ENCODE peak calls at places on chromosomes 5 and 9, in five cellular contexts. One of them, this sample, is unnamed.

GRCh38 chr5:162282191-162282590 is 214.6 kb downstream of the GABRG2 start:
- DNase-seq in stomach: no peak
- DNase-seq in psoas muscle: no peak
- DNase-seq in fibroblast of villous mesenchyme: no peak
- DNase-seq in H1: no peak
- DNase-seq in this sample: no peak

GRCh38 chr9:81108391-81108790 is 581.0 kb downstream of the TLE1 start:
- DNase-seq in stomach: no peak
- DNase-seq in H1: no peak
- DNase-seq in fibroblast of villous mesenchyme: no peak
- DNase-seq in psoas muscle: no peak
- DNase-seq in this sample: no peak

GRCh38 chr5:113612060-113612496 is 98.6 kb downstream of the YTHDC2 start:
- DNase-seq in stomach: no peak
- DNase-seq in fibroblast of villous mesenchyme: peak; percentile 52
- DNase-seq in psoas muscle: no peak
- DNase-seq in H1: no peak
- DNase-seq in this sample: no peak

GRCh38 chr9:6955251-6955921 is 197.6 kb downstream of the KDM4C start:
- DNase-seq in psoas muscle: no peak
- DNase-seq in fibroblast of villous mesenchyme: peak; percentile 44
- DNase-seq in H1: no peak
- DNase-seq in stomach: no peak
- DNase-seq in this sample: peak; percentile 58

GRCh38 chr5:171750316-171750788 is 35.3 kb upstream of the SMIM23 start:
- DNase-seq in stomach: no peak
- DNase-seq in fibroblast of villous mesenchyme: peak; percentile 16
- DNase-seq in psoas muscle: peak; percentile 59
- DNase-seq in H1: peak; percentile 58
- DNase-seq in this sample: peak; percentile 38

GRCh38 chr5:178365501-178366440 is 133.2 kb upstream of the PHYKPL start:
- DNase-seq in stomach: no peak
- DNase-seq in fibroblast of villous mesenchyme: no peak
- DNase-seq in psoas muscle: no peak
- DNase-seq in H1: no peak
- DNase-seq in this sample: no peak

GRCh38 chr5:152309926-152310450 is 95.1 kb downstream of the NMUR2 start:
- DNase-seq in H1: no peak
- DNase-seq in stomach: no peak
- DNase-seq in psoas muscle: no peak
- DNase-seq in fibroblast of villous mesenchyme: no peak
- DNase-seq in this sample: no peak

GRCh38 chr5:31502506-31502905 is 29.4 kb downstream of the DROSHA start:
- DNase-seq in stomach: no peak
- DNase-seq in psoas muscle: no peak
- DNase-seq in fibroblast of villous mesenchyme: no peak
- DNase-seq in H1: no peak
- DNase-seq in this sample: no peak

GRCh38 chr5:175582697-175583096 is 75.2 kb upstream of the HRH2 start:
- DNase-seq in H1: no peak
- DNase-seq in fibroblast of villous mesenchyme: no peak
- DNase-seq in stomach: no peak
- DNase-seq in psoas muscle: no peak
- DNase-seq in this sample: no peak

GRCh38 chr5:69493235-69493925 is 790 bp downstream of the OCLN start:
- DNase-seq in fibroblast of villous mesenchyme: no peak
- DNase-seq in H1: peak; percentile 79
- DNase-seq in psoas muscle: no peak
- DNase-seq in stomach: peak; percentile 53
- DNase-seq in this sample: no peak

GRCh38 chr5:137500616-137501225 is 1.6 kb upstream of the SPOCK1 start:
- DNase-seq in fibroblast of villous mesenchyme: no peak
- DNase-seq in H1: no peak
- DNase-seq in psoas muscle: no peak
- DNase-seq in stomach: no peak
- DNase-seq in this sample: no peak

GRCh38 chr9:127349483-127350127 is 47.4 kb upstream of the SLC2A8 start:
- DNase-seq in psoas muscle: no peak
- DNase-seq in stomach: peak; percentile 10
- DNase-seq in fibroblast of villous mesenchyme: no peak
- DNase-seq in H1: no peak
- DNase-seq in this sample: no peak

DNA sequence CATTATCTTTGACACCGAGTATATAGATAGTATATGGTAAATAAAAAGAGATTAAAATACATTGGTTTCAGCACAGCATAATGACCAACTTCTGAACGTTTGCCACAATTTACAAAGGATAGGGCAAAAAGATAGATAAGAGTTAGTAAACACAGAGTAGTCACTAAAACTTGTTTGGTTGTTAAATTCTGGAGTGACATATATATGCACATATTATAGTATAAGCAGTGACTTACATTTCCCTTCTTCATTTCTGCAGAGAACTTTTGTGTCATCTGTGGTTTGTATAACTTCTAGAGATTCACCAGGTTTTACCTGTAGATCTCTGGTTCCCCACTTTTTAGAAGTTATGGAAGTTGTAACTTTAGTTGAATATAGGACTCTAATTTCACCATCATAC is 44.4 kb upstream of the RICTOR start:
- DNase-seq in fibroblast of villous mesenchyme: no peak
- DNase-seq in psoas muscle: no peak
- DNase-seq in H1: no peak
- DNase-seq in stomach: no peak
- DNase-seq in this sample: no peak
- TF ChIP-seq CTCF in fibroblast of villous mesenchyme: no peak
- TF ChIP-seq CTCF in psoas muscle: no peak
- TF ChIP-seq CTCF in H1: no peak
- TF ChIP-seq CTCF in stomach: no peak
- TF ChIP-seq CTCF in this sample: no peak

GRCh38 chr5:177111720-177112394 is 21.7 kb upstream of the NSD1 start:
- DNase-seq in stomach: peak; percentile 51
- DNase-seq in H1: peak; percentile 96
- DNase-seq in psoas muscle: no peak
- DNase-seq in fibroblast of villous mesenchyme: peak; percentile 46
- DNase-seq in this sample: peak; percentile 58
- TF ChIP-seq CTCF in stomach: peak; percentile 91
- TF ChIP-seq CTCF in H1: no peak
- TF ChIP-seq CTCF in psoas muscle: peak; percentile 94
- TF ChIP-seq CTCF in fibroblast of villous mesenchyme: peak; percentile 96
- TF ChIP-seq CTCF in this sample: peak; percentile 95

GRCh38 chr9:136957901-136958300 is 5.8 kb downstream of the LCN12 start:
- DNase-seq in fibroblast of villous mesenchyme: no peak
- DNase-seq in psoas muscle: no peak
- DNase-seq in H1: no peak
- DNase-seq in stomach: no peak
- DNase-seq in this sample: no peak

GRCh38 chr9:136957461-136957860 is 5.4 kb downstream of the LCN12 start:
- DNase-seq in fibroblast of villous mesenchyme: no peak
- DNase-seq in H1: no peak
- DNase-seq in psoas muscle: no peak
- DNase-seq in stomach: no peak
- DNase-seq in this sample: no peak

GRCh38 chr9:136958473-136958872 is 6.4 kb downstream of the LCN12 start:
- DNase-seq in stomach: no peak
- DNase-seq in psoas muscle: no peak
- DNase-seq in fibroblast of villous mesenchyme: no peak
- DNase-seq in H1: no peak
- DNase-seq in this sample: no peak

GRCh38 chr9:136960212-136960937 is 8.3 kb downstream of the LCN12 start:
- DNase-seq in H1: no peak
- DNase-seq in fibroblast of villous mesenchyme: no peak
- DNase-seq in stomach: no peak
- DNase-seq in psoas muscle: no peak
- DNase-seq in this sample: no peak

DNA sequence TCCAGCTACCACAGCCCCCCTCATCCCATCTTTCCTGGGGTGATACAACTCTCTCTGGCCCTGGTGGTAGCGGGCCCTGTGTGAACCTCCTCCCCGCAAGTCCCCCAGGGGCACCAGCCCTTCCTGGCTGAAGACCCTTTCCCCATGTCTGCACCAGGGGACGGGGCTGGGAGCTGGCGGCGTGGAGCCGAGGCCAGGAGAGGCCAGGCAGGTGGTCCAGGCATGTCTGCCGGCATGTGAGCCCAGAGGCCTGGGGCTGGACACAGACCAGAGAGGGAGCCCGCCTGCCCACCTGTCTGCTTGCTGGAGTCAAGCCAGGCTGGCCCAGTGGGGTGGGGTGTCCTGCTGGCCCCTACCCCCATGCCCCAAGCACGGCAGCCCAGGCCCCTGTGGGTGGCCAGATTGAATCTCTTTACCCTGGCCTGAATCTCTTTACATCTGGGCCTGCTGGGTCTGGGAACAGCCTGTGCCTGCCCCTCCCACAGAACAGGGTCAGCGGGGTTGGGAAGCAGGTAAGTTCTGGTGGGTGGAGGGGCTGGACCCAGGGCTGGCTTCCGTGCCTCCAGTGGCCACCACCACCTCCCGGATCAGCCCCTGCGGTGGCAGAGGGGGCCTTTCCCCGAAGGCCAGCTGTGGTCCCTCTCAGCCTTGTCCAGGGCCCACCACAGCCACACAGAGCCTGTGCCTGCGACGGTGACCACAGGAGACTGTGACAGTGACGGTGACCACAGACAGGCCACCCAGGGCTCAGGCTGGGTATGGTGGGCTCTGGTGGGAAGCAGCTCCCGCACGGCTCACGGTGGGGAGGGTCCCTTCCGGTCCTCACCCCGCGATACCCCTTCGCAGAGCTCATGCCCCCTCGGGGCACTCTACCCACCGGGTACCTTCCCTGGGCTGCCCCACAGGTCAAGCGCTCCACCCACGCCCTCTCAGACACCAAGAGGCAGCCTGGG is 7.1 kb downstream of the LCN12 start:
- DNase-seq in fibroblast of villous mesenchyme: no peak
- DNase-seq in H1: no peak
- DNase-seq in stomach: no peak
- DNase-seq in psoas muscle: no peak
- DNase-seq in this sample: no peak
- TF ChIP-seq CTCF in fibroblast of villous mesenchyme: no peak
- TF ChIP-seq CTCF in H1: no peak
- TF ChIP-seq CTCF in stomach: no peak
- TF ChIP-seq CTCF in psoas muscle: no peak
- TF ChIP-seq CTCF in this sample: no peak

DNA sequence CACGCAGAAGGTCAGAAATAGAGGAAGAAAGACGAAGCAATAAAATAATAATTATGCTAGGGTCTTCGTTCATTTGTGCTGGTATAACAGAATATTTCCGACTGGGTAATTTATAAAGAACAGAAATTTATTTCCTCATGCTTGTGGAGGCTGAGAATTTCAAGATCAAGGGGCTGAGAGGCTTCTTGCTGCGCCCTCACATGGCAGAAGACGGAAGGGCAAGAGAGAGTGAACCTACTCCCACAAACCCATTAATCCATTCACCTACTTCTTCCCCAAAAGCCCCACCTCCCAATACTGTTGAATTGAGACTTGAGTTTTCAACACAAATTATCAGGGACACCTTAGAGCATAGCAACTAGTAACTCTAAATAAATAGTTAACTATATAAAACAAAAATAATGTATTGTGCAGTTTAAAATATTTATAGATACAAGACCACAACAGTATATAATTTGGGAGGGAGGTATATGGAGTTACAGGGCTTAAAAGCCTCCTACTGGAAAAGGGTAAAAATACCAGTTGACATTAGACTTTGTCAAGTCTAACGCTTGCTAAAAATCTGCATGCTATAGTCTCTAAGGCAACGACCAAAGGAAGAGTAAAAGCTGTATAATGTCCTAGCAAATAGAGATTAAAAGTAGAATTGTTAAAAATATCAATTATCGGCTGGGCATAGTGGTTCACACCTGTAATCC is 40.3 kb upstream of the NAA35 start:
- DNase-seq in psoas muscle: no peak
- DNase-seq in stomach: no peak
- DNase-seq in fibroblast of villous mesenchyme: peak; percentile 59
- DNase-seq in H1: peak; percentile 90
- DNase-seq in this sample: peak; percentile 44
- TF ChIP-seq CTCF in psoas muscle: peak; percentile 37
- TF ChIP-seq CTCF in stomach: peak; percentile 16
- TF ChIP-seq CTCF in fibroblast of villous mesenchyme: peak; percentile 60
- TF ChIP-seq CTCF in H1: peak; percentile 68
- TF ChIP-seq CTCF in this sample: peak; percentile 57

GRCh38 chr9:138117101-138117750 is 239.6 kb downstream of the CACNA1B start:
- DNase-seq in stomach: peak; percentile 5
- DNase-seq in fibroblast of villous mesenchyme: no peak
- DNase-seq in H1: no peak
- DNase-seq in psoas muscle: no peak
- DNase-seq in this sample: no peak

GRCh38 chr9:138117836-138118235 is 240.3 kb downstream of the CACNA1B start:
- DNase-seq in H1: no peak
- DNase-seq in fibroblast of villous mesenchyme: no peak
- DNase-seq in stomach: no peak
- DNase-seq in psoas muscle: no peak
- DNase-seq in this sample: no peak

GRCh38 chr9:138114501-138115245 is 237.1 kb downstream of the CACNA1B start:
- DNase-seq in stomach: peak; percentile 19
- DNase-seq in fibroblast of villous mesenchyme: no peak
- DNase-seq in psoas muscle: no peak
- DNase-seq in H1: no peak
- DNase-seq in this sample: peak; percentile 20

GRCh38 chr9:138115506-138115905 is 237.9 kb downstream of the CACNA1B start:
- DNase-seq in fibroblast of villous mesenchyme: no peak
- DNase-seq in psoas muscle: no peak
- DNase-seq in stomach: peak; percentile 22
- DNase-seq in H1: no peak
- DNase-seq in this sample: no peak

GRCh38 chr9:138116521-138116920 is 238.9 kb downstream of the CACNA1B start:
- DNase-seq in psoas muscle: no peak
- DNase-seq in H1: no peak
- DNase-seq in fibroblast of villous mesenchyme: no peak
- DNase-seq in stomach: no peak
- DNase-seq in this sample: no peak
- TF ChIP-seq CTCF in psoas muscle: no peak
- TF ChIP-seq CTCF in H1: no peak
- TF ChIP-seq CTCF in fibroblast of villous mesenchyme: no peak
- TF ChIP-seq CTCF in stomach: no peak
- TF ChIP-seq CTCF in this sample: no peak

GRCh38 chr9:98573749-98574278 is 134.9 kb downstream of the GABBR2 start:
- DNase-seq in fibroblast of villous mesenchyme: no peak
- DNase-seq in H1: no peak
- DNase-seq in stomach: no peak
- DNase-seq in psoas muscle: no peak
- DNase-seq in this sample: no peak
- TF ChIP-seq CTCF in fibroblast of villous mesenchyme: peak; percentile 3
- TF ChIP-seq CTCF in H1: no peak
- TF ChIP-seq CTCF in stomach: no peak
- TF ChIP-seq CTCF in psoas muscle: no peak
- TF ChIP-seq CTCF in this sample: no peak

DNA sequence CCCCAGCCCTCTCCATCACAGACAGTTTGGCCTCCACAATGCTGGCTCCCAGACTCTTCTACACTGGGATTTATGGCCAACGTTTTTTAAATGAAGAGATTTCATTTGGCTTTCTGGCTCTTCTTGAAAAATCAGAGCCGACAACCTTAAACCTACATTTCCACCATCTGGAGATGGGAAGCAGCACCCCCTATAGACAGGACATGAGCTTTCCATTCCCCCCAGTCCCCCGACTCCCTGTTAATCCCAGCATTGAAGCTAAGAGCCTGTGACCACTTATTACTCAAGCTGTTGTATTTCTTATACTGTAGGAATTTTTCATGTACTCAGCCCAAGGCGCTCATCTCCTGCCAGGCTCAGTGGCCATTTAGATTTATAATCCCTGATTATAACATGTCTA is 34.0 kb upstream of the AFAP1L1 start:
- DNase-seq in fibroblast of villous mesenchyme: no peak
- DNase-seq in H1: no peak
- DNase-seq in stomach: no peak
- DNase-seq in psoas muscle: no peak
- DNase-seq in this sample: no peak
- TF ChIP-seq CTCF in fibroblast of villous mesenchyme: peak; percentile 37
- TF ChIP-seq CTCF in H1: peak; percentile 52
- TF ChIP-seq CTCF in stomach: no peak
- TF ChIP-seq CTCF in psoas muscle: no peak
- TF ChIP-seq CTCF in this sample: no peak

GRCh38 chr9:89419978-89420394 is 77.9 kb downstream of the SEMA4D start:
- DNase-seq in H1: no peak
- DNase-seq in fibroblast of villous mesenchyme: no peak
- DNase-seq in stomach: no peak
- DNase-seq in psoas muscle: no peak
- DNase-seq in this sample: no peak
- TF ChIP-seq CTCF in H1: no peak
- TF ChIP-seq CTCF in fibroblast of villous mesenchyme: no peak
- TF ChIP-seq CTCF in stomach: no peak
- TF ChIP-seq CTCF in psoas muscle: no peak
- TF ChIP-seq CTCF in this sample: no peak